ENCODE peak calls at places on chromosomes 16 and 17, in eight cellular contexts. U, T, D, X, Q, N, F and L are unnamed samples.

GRCh38 chr16:68470461-68471150 is 22.3 kb upstream of the SMPD3 start:
- DNase-seq in X (no peak), Q (no peak), T (no peak), D (no peak), U (no peak), F (no peak), N (peak; percentile 40), L (no peak)

GRCh38 chr17:66602659-66603363 is 232.1 kb upstream of the CACNG5 start:
- DNase-seq in F (peak; percentile 53), U (no peak), X (peak; percentile 90), N (no peak), Q (no peak), D (no peak), T (no peak), L (no peak)

GRCh38 chr17:80625627-80626026 is 81.0 kb downstream of the RPTOR start:
- DNase-seq in F (no peak), D (no peak), T (no peak), N (no peak), Q (no peak), X (peak; percentile 52), U (no peak), L (no peak)

GRCh38 chr16:70649300-70649699 is 2.9 kb downstream of the IL34 start:
- DNase-seq in N (no peak), Q (no peak), F (no peak), D (no peak), T (no peak), U (no peak), X (peak; percentile 25), L (no peak)

GRCh38 chr17:40203131-40203530 is 16.0 kb upstream of the WIPF2 start:
- DNase-seq in Q (no peak), D (no peak), T (no peak), U (no peak), F (no peak), X (no peak), N (no peak), L (no peak)

GRCh38 chr17:8649157-8650118 is 18.9 kb upstream of the MYH10 start:
- DNase-seq in T (no peak), Q (no peak), X (peak; percentile 99), D (no peak), N (no peak), U (no peak), F (peak; percentile 82), L (peak; percentile 98)

GRCh38 chr17:77677210-77677609 is 281.3 kb upstream of the TNRC6C start:
- DNase-seq in T (no peak), X (no peak), N (no peak), F (no peak), U (no peak), Q (no peak), D (no peak), L (no peak)

GRCh38 chr16:48317614-48318013 is 67.6 kb downstream of the SIAH1 start:
- DNase-seq in N (no peak), X (peak; percentile 89), D (no peak), Q (peak; percentile 14), T (no peak), U (no peak), F (peak; percentile 14), L (no peak)

GRCh38 chr17:36777118-36777517 is 160.2 kb upstream of the LHX1 start:
- DNase-seq in F (no peak), T (peak; percentile 2), U (peak; percentile 54), N (no peak), X (peak; percentile 7), Q (no peak), D (no peak), L (peak; percentile 75)

GRCh38 chr17:67499673-67500072 is 122.6 kb downstream of the PITPNC1 start:
- DNase-seq in N (no peak), D (no peak), F (no peak), U (no peak), X (no peak), T (no peak), Q (no peak), L (no peak)

GRCh38 chr16:88383401-88384221 is 852 bp downstream of the ZNF469 start:
- DNase-seq in T (no peak), F (peak; percentile 44), X (peak; percentile 48), D (no peak), U (no peak), N (no peak), Q (no peak), L (peak; percentile 53)

GRCh38 chr17:35915153-35915969 is 15.2 kb downstream of the RDM1 start:
- DNase-seq in D (no peak), Q (no peak), F (no peak), T (no peak), U (no peak), X (no peak), N (no peak), L (no peak)

GRCh38 chr16:80681436-80681835 is 123.0 kb downstream of the CDYL2 start:
- DNase-seq in Q (no peak), D (no peak), U (no peak), F (no peak), T (no peak), X (no peak), N (no peak), L (no peak)

GRCh38 chr17:64115871-64116534 is 13.9 kb downstream of the ERN1 start:
- DNase-seq in U (no peak), D (no peak), F (no peak), Q (no peak), T (no peak), N (no peak), X (peak; percentile 89), L (no peak)

GRCh38 chr16:23607740-23608139 is 11.6 kb upstream of the NDUFAB1 start:
- DNase-seq in U (no peak), F (peak; percentile 64), D (no peak), T (no peak), N (no peak), Q (no peak), X (peak; percentile 17), L (no peak)

GRCh38 chr17:41751288-41751687 is 16.8 kb upstream of the HAP1 start:
- DNase-seq in F (no peak), N (no peak), T (no peak), D (no peak), Q (no peak), X (no peak), U (no peak), L (no peak)

GRCh38 chr16:2692948-2693651 is 10.8 kb downstream of the KCTD5 start:
- DNase-seq in N (no peak), F (peak; percentile 49), X (peak; percentile 75), U (no peak), D (no peak), T (no peak), Q (no peak), L (no peak)

GRCh38 chr16:82832861-82833260 is 206.1 kb downstream of the CDH13 start:
- DNase-seq in X (peak; percentile 79), F (no peak), Q (no peak), D (no peak), N (no peak), U (no peak), T (no peak), L (peak; percentile 22)

GRCh38 chr17:68711858-68712257 is 110.7 kb upstream of the FAM20A start:
- DNase-seq in X (no peak), Q (no peak), N (no peak), U (no peak), F (no peak), D (no peak), T (no peak), L (no peak)

GRCh38 chr16:12417051-12417818 is 386.5 kb downstream of the CPPED1 start:
- DNase-seq in F (no peak), T (no peak), X (no peak), D (no peak), Q (no peak), U (no peak), N (no peak), L (no peak)

GRCh38 chr17:67718325-67718941 is 697 bp downstream of the NOL11 start:
- DNase-seq in T (no peak), D (no peak), X (peak; percentile 63), Q (peak; percentile 65), U (no peak), N (peak; percentile 5), F (peak; percentile 29), L (no peak)

GRCh38 chr16:49649013-49649785 is 206.7 kb downstream of the ZNF423 start:
- DNase-seq in N (no peak), X (peak; percentile 89), F (peak; percentile 14), T (no peak), D (no peak), U (no peak), Q (no peak), L (no peak)

GRCh38 chr16:57613514-57613913 is 14.9 kb upstream of the ADGRG1 start:
- DNase-seq in X (no peak), U (no peak), N (no peak), T (no peak), Q (no peak), F (no peak), D (no peak), L (no peak)

GRCh38 chr17:79657861-79658810 is 47.3 kb upstream of the RBFOX3 start:
- DNase-seq in U (no peak), D (no peak), Q (no peak), F (no peak), T (no peak), X (no peak), N (no peak), L (no peak)

GRCh38 chr17:4740584-4740983 is 856 bp upstream of the CXCL16 start:
- DNase-seq in D (no peak), F (no peak), T (no peak), X (no peak), Q (no peak), N (no peak), U (no peak), L (no peak)
- H3K27me3 ChIP-seq in D (no peaks in the 10 kb centered on the region), F (no peaks in the 10 kb centered on the region), T (no peaks in the 10 kb centered on the region), X (peaks cover 34% of the 10 kb centered on the region), Q (peaks cover 13% of the 10 kb centered on the region), N (no peaks in the 10 kb centered on the region), U (peaks cover 23% of the 10 kb centered on the region), L (peaks cover 98% of the 10 kb centered on the region)

GRCh38 chr17:22435231-22435974 is 743.1 kb downstream of the KCNJ18 start:
- DNase-seq in Q (no peak), D (no peak), U (no peak), T (no peak), X (no peak), N (no peak), F (peak; percentile 52), L (no peak)
- H3K4me3 ChIP-seq in Q (no peak overlapping the region), D (no peak overlapping the region), U (no peak overlapping the region), T (no peak overlapping the region), X (no peak overlapping the region), N (no peak overlapping the region), F (no peak overlapping the region), L (no peak overlapping the region)

GRCh38 chr16:10045947-10046346 is 136.3 kb downstream of the GRIN2A start:
- DNase-seq in N (no peak), T (no peak), U (no peak), Q (no peak), F (no peak), X (no peak), D (no peak), L (no peak)
- H3K36me3 ChIP-seq in N (no peaks in the 10 kb centered on the region), T (no peaks in the 10 kb centered on the region), U (no peaks in the 10 kb centered on the region), Q (no peaks in the 10 kb centered on the region), F (no peaks in the 10 kb centered on the region), X (no peaks in the 10 kb centered on the region), D (no peaks in the 10 kb centered on the region), L (no peaks in the 10 kb centered on the region)

DNA sequence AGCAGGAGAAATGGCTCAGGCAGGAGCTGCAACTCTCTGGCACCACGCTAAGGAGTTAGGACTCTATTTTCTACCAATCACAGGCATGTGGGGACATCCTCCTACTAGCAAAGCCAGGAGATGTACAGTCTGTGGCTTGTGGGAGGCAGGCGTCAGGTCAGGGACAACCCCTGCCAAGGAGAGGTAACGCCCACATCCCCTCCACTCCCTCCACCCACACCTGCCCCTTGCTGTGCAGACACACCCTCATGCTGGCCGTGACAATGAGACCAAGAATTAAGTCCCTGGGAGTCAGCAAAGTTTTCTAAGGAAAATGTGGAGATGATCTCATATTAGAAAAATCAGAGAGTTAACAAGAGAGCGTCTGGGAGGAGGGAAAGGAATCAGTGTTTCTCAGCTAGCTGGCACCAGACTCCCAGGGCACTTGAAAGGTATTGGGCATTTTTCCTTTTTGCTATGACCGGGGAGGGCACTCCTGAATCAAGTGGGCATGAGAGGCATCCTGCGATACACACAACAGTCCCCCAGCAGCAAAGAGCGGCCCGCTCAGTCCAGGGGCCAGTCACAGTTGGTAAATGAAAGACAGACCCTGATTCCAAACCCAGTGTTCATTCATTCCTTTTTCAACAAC is 87.3 kb upstream of the RPL38 start:
- DNase-seq in D (no peak), T (peak; percentile 57), U (no peak), N (no peak), X (peak; percentile 20), F (peak; percentile 78), Q (peak; percentile 69), L (no peak)
- H3K27me3 ChIP-seq in D (peaks cover 5% of the 10 kb centered on the region), T (no peaks in the 10 kb centered on the region), U (no peaks in the 10 kb centered on the region), N (no peaks in the 10 kb centered on the region), X (no peaks in the 10 kb centered on the region), F (peaks cover 11% of the 10 kb centered on the region), Q (peaks cover 10% of the 10 kb centered on the region), L (no peaks in the 10 kb centered on the region)